ENCODE peak calls at places on chromosomes 5 and 9, in nine cellular contexts. U is choroid plexus epithelial cell, Q is kidney epithelial cell, W is foreskin fibroblast, X is brain microvascular endothelial cell, Y is RWPE1, N is breast epithelium, D is right atrium auricular region, V is neural progenitor cell. G is an unnamed sample.

GRCh38 chr5:174532453-174533126 is 191.8 kb upstream of the MSX2 start:
- DNase-seq in Q (peak; percentile 75), N (peak; percentile 71), Y (peak; percentile 97), X (peak; percentile 97), D (peak; percentile 87), V (peak; percentile 89), W (peak; percentile 85), U (peak; percentile 98), G (peak; percentile 65)

GRCh38 chr5:153539983-153540382 is 49.5 kb downstream of the GRIA1 start:
- DNase-seq in N (no peak), Q (no peak), Y (no peak), U (no peak), W (no peak), D (no peak), V (no peak), X (no peak), G (no peak)

GRCh38 chr5:10652151-10652550 is 88.3 kb downstream of the ANKRD33B start:
- DNase-seq in D (no peak), X (peak; percentile 34), W (no peak), Y (no peak), U (no peak), N (no peak), V (no peak), Q (no peak), G (no peak)

GRCh38 chr5:61332891-61333350 is 863 bp downstream of the ZSWIM6 start:
- DNase-seq in D (no peak), Q (no peak), N (no peak), U (peak; percentile 74), W (peak; percentile 87), V (peak; percentile 55), X (no peak), Y (peak; percentile 66), G (no peak)

GRCh38 chr9:101510344-101510940 is 23.2 kb upstream of the RNF20 start:
- DNase-seq in N (no peak), V (no peak), W (no peak), Q (no peak), Y (no peak), U (no peak), D (no peak), X (no peak), G (no peak)

GRCh38 chr5:72681781-72682180 is 134.7 kb upstream of the TNPO1 start:
- DNase-seq in Q (no peak), U (no peak), N (no peak), W (no peak), Y (no peak), X (no peak), D (no peak), V (no peak), G (no peak)

GRCh38 chr9:92141144-92142129 is 26.2 kb upstream of the SPTLC1 start:
- DNase-seq in V (peak; percentile 76), Y (peak; percentile 44), N (peak; percentile 16), U (peak; percentile 62), Q (no peak), W (peak; percentile 67), D (peak; percentile 56), X (no peak), G (no peak)

GRCh38 chr5:61280766-61281427 is 51.2 kb upstream of the ZSWIM6 start:
- DNase-seq in Y (peak; percentile 52), U (no peak), X (no peak), Q (no peak), V (no peak), W (no peak), N (no peak), D (no peak), G (no peak)

GRCh38 chr5:166401391-166401790 is 1890.1 kb upstream of the WWC1 start:
- DNase-seq in V (peak; percentile 81), N (no peak), U (no peak), X (no peak), D (no peak), Y (no peak), W (no peak), Q (no peak), G (no peak)

GRCh38 chr5:5838493-5838892 is 416.0 kb downstream of the ICE1 start:
- DNase-seq in Q (no peak), X (no peak), D (no peak), Y (no peak), U (no peak), N (no peak), V (no peak), W (no peak), G (no peak)

GRCh38 chr9:135476981-135477380 is 2.6 kb upstream of the PPP1R26 start:
- DNase-seq in Y (peak; percentile 65), X (no peak), N (no peak), D (no peak), W (peak; percentile 43), U (no peak), Q (no peak), V (no peak), G (no peak)

GRCh38 chr5:87400305-87400899 is 12.3 kb downstream of the CCNH start:
- DNase-seq in V (peak; percentile 15), Y (peak; percentile 67), D (no peak), U (peak; percentile 72), N (no peak), Q (no peak), W (peak; percentile 57), X (no peak), G (no peak)

GRCh38 chr9:108885643-108886348 is 23.7 kb downstream of the ACTL7A start:
- DNase-seq in N (no peak), D (no peak), X (peak; percentile 75), Q (peak; percentile 57), V (no peak), Y (peak; percentile 97), U (peak; percentile 93), W (peak; percentile 91), G (no peak)

GRCh38 chr5:134525687-134526482 is 415 bp downstream of the JADE2 start:
- DNase-seq in W (peak; percentile 92), Q (no peak), D (peak; percentile 75), U (peak; percentile 91), V (peak; percentile 88), N (peak; percentile 78), Y (peak; percentile 86), X (peak; percentile 73), G (peak; percentile 30)

GRCh38 chr9:127344373-127344995 is 52.5 kb upstream of the SLC2A8 start:
- DNase-seq in W (peak; percentile 76), X (no peak), N (no peak), Y (no peak), D (no peak), V (no peak), Q (peak; percentile 19), U (peak; percentile 48), G (no peak)

GRCh38 chr5:135235002-135235401 is 164.0 kb downstream of the MACROH2A1 start:
- DNase-seq in D (no peak), W (no peak), Q (no peak), N (no peak), Y (no peak), V (no peak), U (no peak), X (no peak), G (no peak)

GRCh38 chr5:142309747-142310318 is 15.0 kb downstream of the SPRY4 start:
- DNase-seq in N (no peak), V (no peak), U (no peak), Y (no peak), W (no peak), D (no peak), X (no peak), Q (no peak), G (no peak)

DNA sequence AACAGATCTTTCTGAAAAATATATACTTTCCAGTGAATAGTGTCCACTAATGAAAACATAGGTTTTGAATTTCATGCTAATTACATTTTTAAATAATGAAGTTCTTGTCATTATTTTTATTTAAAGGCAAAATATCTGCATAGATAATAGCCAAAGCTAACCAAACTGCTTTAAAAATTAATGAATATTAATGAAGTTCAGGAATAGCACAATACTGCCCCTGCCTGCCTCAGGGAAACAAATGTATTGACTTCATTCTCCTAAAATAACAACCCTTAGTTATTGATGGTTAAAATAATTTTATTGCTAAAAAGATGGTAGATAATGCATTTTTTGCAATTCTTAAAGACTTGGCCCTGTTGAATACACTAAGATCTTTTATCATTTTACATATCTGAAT is 103.6 kb upstream of the SSBP2 start:
- DNase-seq in N (no peak), D (no peak), W (peak; percentile 28), Q (no peak), X (no peak), U (peak; percentile 26), Y (no peak), V (no peak), G (no peak)
- TF ChIP-seq CTCF in N (no peak), D (no peak), W (peak; percentile 19), Q (peak; percentile 13), X (peak; percentile 21), U (peak; percentile 49), Y (no peak), V (peak; percentile 30), G (no peak)

GRCh38 chr9:33375238-33375840 is 27.0 kb downstream of the AQP7 start:
- DNase-seq in W (no peak), X (no peak), D (no peak), N (no peak), Q (no peak), U (no peak), Y (no peak), V (peak; percentile 73), G (no peak)
- TF ChIP-seq CTCF in W (no peak), X (no peak), D (no peak), N (no peak), Q (no peak), U (no peak), Y (peak; percentile 57), V (no peak), G (no peak)

DNA sequence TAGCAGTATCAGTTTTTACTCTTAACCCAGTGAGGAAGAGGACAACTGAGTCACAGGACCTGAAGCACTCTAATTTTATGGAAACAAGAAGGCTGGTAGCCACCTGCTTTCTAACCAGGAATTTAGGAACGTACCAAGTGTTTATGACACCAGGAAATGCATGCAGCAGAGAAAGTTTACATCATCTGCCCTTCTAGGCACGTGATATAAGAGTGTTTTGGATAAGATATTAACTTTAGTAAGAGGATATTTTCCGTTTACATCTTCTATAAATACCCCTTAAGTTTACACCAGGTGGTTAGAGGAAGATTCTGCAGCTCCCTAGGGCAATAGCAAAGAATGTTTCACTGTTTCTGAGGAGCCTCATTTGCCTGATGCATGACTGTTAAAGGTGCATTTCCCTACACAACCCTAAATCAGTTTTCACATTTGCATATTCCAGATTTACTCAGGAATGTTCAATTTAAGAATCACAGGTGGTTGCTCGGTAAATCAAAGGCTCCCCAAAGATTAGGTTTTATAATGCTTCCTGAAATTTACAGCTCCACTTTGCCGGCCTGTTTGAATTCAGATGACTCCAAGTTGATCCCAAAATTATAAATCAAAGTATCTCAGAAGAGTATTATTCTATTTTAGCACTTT is 1.8 kb downstream of the TSC1 start:
- DNase-seq in U (peak; percentile 57), V (no peak), N (no peak), W (peak; percentile 30), X (no peak), Q (no peak), Y (no peak), D (no peak), G (no peak)
- TF ChIP-seq CTCF in U (no peak), V (no peak), N (no peak), W (no peak), X (no peak), Q (no peak), Y (no peak), D (no peak), G (no peak)

GRCh38 chr5:110413856-110414255 is 312.6 kb downstream of the TMEM232 start:
- DNase-seq in D (no peak), Y (no peak), U (peak; percentile 7), W (peak; percentile 10), X (peak; percentile 21), Q (no peak), V (no peak), N (no peak), G (no peak)

DNA sequence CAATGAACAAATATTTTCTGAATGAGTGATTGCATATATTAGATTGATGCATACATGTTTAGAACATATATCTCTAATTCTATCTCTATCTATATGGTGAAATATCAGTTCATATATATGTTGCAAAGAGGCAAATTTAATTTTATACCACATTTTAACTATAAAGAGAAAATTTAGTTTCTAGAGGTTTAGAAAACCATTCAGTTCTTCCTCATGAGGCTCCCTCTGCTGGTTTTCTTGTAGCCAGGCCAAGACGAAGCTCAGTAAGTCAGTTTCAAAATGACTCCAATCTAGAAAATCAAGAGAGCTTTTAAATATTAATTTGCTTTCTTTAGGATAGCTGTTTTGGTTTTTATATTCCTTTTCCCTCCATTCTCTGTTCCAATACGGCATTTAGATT is 312.1 kb downstream of the TMEM232 start:
- DNase-seq in N (no peak), D (no peak), Y (no peak), U (peak; percentile 55), X (peak; percentile 11), W (peak; percentile 49), Q (no peak), V (peak; percentile 23), G (no peak)
- TF ChIP-seq CTCF in N (no peak), D (no peak), Y (peak; percentile 15), U (peak; percentile 70), X (peak; percentile 69), W (peak; percentile 68), Q (peak; percentile 60), V (peak; percentile 54), G (no peak)